ENCODE peak calls at places on chromosome 21, in seven cellular contexts. One of them, this sample, is unnamed.

GRCh38 chr21:45591619-45592207 is 49.5 kb upstream of the SLC19A1 start:
- DNase-seq in GM23248: no peak
- DNase-seq in HEK293T: no peak
- DNase-seq in T-helper 2 cell treated with Interferon-gamma antibody and Interleukin-4, amounts not matched to agents 5 μg/mL and 100 μg/mL, for 36 hours: no peak
- DNase-seq in stomach: no peak
- DNase-seq in ovary: no peak
- DNase-seq in stimulated activated CD4-positive, alpha-beta T cell treated with anti-CD3 and anti-CD28 coated beads, TNF-alpha, amount 100 ng/mL, for 4 hours: no peak
- DNase-seq in this sample: no peak

GRCh38 chr21:34938079-34938764 is 110.9 kb downstream of the RUNX1 start:
- DNase-seq in GM23248: peak; percentile 70
- DNase-seq in HEK293T: no peak
- DNase-seq in T-helper 2 cell treated with Interferon-gamma antibody and Interleukin-4, amounts not matched to agents 5 μg/mL and 100 μg/mL, for 36 hours: no peak
- DNase-seq in stomach: no peak
- DNase-seq in ovary: no peak
- DNase-seq in stimulated activated CD4-positive, alpha-beta T cell treated with anti-CD3 and anti-CD28 coated beads, TNF-alpha, amount 100 ng/mL, for 4 hours: no peak
- DNase-seq in this sample: no peak

GRCh38 chr21:25501448-25501847 is 105.8 kb downstream of the MRPL39 start:
- DNase-seq in GM23248: no peak
- DNase-seq in HEK293T: no peak
- DNase-seq in T-helper 2 cell treated with Interferon-gamma antibody and Interleukin-4, amounts not matched to agents 5 μg/mL and 100 μg/mL, for 36 hours: no peak
- DNase-seq in stomach: no peak
- DNase-seq in ovary: no peak
- DNase-seq in stimulated activated CD4-positive, alpha-beta T cell treated with anti-CD3 and anti-CD28 coated beads, TNF-alpha, amount 100 ng/mL, for 4 hours: no peak
- DNase-seq in this sample: no peak

GRCh38 chr21:46146856-46147255 is 8.5 kb downstream of the FTCD start:
- DNase-seq in GM23248: no peak
- DNase-seq in HEK293T: no peak
- DNase-seq in T-helper 2 cell treated with Interferon-gamma antibody and Interleukin-4, amounts not matched to agents 5 μg/mL and 100 μg/mL, for 36 hours: no peak
- DNase-seq in stomach: no peak
- DNase-seq in ovary: peak; percentile 13
- DNase-seq in stimulated activated CD4-positive, alpha-beta T cell treated with anti-CD3 and anti-CD28 coated beads, TNF-alpha, amount 100 ng/mL, for 4 hours: no peak
- DNase-seq in this sample: peak; percentile 3

GRCh38 chr21:46622226-46622625 is 13.2 kb upstream of the PRMT2 start:
- DNase-seq in GM23248: no peak
- DNase-seq in HEK293T: no peak
- DNase-seq in T-helper 2 cell treated with Interferon-gamma antibody and Interleukin-4, amounts not matched to agents 5 μg/mL and 100 μg/mL, for 36 hours: no peak
- DNase-seq in stomach: no peak
- DNase-seq in ovary: peak; percentile 53
- DNase-seq in stimulated activated CD4-positive, alpha-beta T cell treated with anti-CD3 and anti-CD28 coated beads, TNF-alpha, amount 100 ng/mL, for 4 hours: no peak
- DNase-seq in this sample: peak; percentile 77

GRCh38 chr21:38159355-38159754 is 97.4 kb upstream of the KCNJ15 start:
- DNase-seq in GM23248: peak; percentile 88
- DNase-seq in HEK293T: peak; percentile 65
- DNase-seq in T-helper 2 cell treated with Interferon-gamma antibody and Interleukin-4, amounts not matched to agents 5 μg/mL and 100 μg/mL, for 36 hours: peak; percentile 34
- DNase-seq in stomach: peak; percentile 70
- DNase-seq in ovary: peak; percentile 64
- DNase-seq in stimulated activated CD4-positive, alpha-beta T cell treated with anti-CD3 and anti-CD28 coated beads, TNF-alpha, amount 100 ng/mL, for 4 hours: no peak
- DNase-seq in this sample: peak; percentile 54

GRCh38 chr21:46226920-46227599 is 1.5 kb downstream of the LSS start:
- DNase-seq in GM23248: peak; percentile 59
- DNase-seq in HEK293T: no peak
- DNase-seq in T-helper 2 cell treated with Interferon-gamma antibody and Interleukin-4, amounts not matched to agents 5 μg/mL and 100 μg/mL, for 36 hours: peak; percentile 9
- DNase-seq in stomach: no peak
- DNase-seq in ovary: no peak
- DNase-seq in stimulated activated CD4-positive, alpha-beta T cell treated with anti-CD3 and anti-CD28 coated beads, TNF-alpha, amount 100 ng/mL, for 4 hours: no peak
- DNase-seq in this sample: no peak

GRCh38 chr21:29376556-29376955 is 77.8 kb downstream of the BACH1 start:
- DNase-seq in GM23248: peak; percentile 46
- DNase-seq in HEK293T: peak; percentile 57
- DNase-seq in T-helper 2 cell treated with Interferon-gamma antibody and Interleukin-4, amounts not matched to agents 5 μg/mL and 100 μg/mL, for 36 hours: peak; percentile 40
- DNase-seq in stomach: peak; percentile 33
- DNase-seq in ovary: peak; percentile 21
- DNase-seq in stimulated activated CD4-positive, alpha-beta T cell treated with anti-CD3 and anti-CD28 coated beads, TNF-alpha, amount 100 ng/mL, for 4 hours: peak; percentile 17
- DNase-seq in this sample: peak; percentile 79

GRCh38 chr21:43758132-43758619 is 17.9 kb downstream of the CSTB start:
- DNase-seq in GM23248: no peak
- DNase-seq in HEK293T: no peak
- DNase-seq in T-helper 2 cell treated with Interferon-gamma antibody and Interleukin-4, amounts not matched to agents 5 μg/mL and 100 μg/mL, for 36 hours: no peak
- DNase-seq in stomach: no peak
- DNase-seq in ovary: peak; percentile 68
- DNase-seq in stimulated activated CD4-positive, alpha-beta T cell treated with anti-CD3 and anti-CD28 coated beads, TNF-alpha, amount 100 ng/mL, for 4 hours: no peak
- DNase-seq in this sample: peak; percentile 44

GRCh38 chr21:42032968-42033367 is 22.8 kb upstream of the ZBTB21 start:
- DNase-seq in GM23248: no peak
- DNase-seq in HEK293T: no peak
- DNase-seq in T-helper 2 cell treated with Interferon-gamma antibody and Interleukin-4, amounts not matched to agents 5 μg/mL and 100 μg/mL, for 36 hours: no peak
- DNase-seq in stomach: no peak
- DNase-seq in ovary: no peak
- DNase-seq in stimulated activated CD4-positive, alpha-beta T cell treated with anti-CD3 and anti-CD28 coated beads, TNF-alpha, amount 100 ng/mL, for 4 hours: no peak
- DNase-seq in this sample: no peak

GRCh38 chr21:33254766-33255165 is 11.4 kb upstream of the IL10RB start:
- DNase-seq in GM23248: no peak
- DNase-seq in HEK293T: no peak
- DNase-seq in T-helper 2 cell treated with Interferon-gamma antibody and Interleukin-4, amounts not matched to agents 5 μg/mL and 100 μg/mL, for 36 hours: no peak
- DNase-seq in stomach: no peak
- DNase-seq in ovary: no peak
- DNase-seq in stimulated activated CD4-positive, alpha-beta T cell treated with anti-CD3 and anti-CD28 coated beads, TNF-alpha, amount 100 ng/mL, for 4 hours: no peak
- DNase-seq in this sample: no peak

GRCh38 chr21:17693801-17694200 is 81.1 kb upstream of the BTG3 start:
- DNase-seq in GM23248: no peak
- DNase-seq in HEK293T: no peak
- DNase-seq in T-helper 2 cell treated with Interferon-gamma antibody and Interleukin-4, amounts not matched to agents 5 μg/mL and 100 μg/mL, for 36 hours: peak; percentile 16
- DNase-seq in stomach: no peak
- DNase-seq in ovary: no peak
- DNase-seq in stimulated activated CD4-positive, alpha-beta T cell treated with anti-CD3 and anti-CD28 coated beads, TNF-alpha, amount 100 ng/mL, for 4 hours: no peak
- DNase-seq in this sample: peak; percentile 5

GRCh38 chr21:19853709-19854575 is 1144.3 kb upstream of the NCAM2 start:
- DNase-seq in GM23248: no peak
- DNase-seq in HEK293T: peak; percentile 10
- DNase-seq in T-helper 2 cell treated with Interferon-gamma antibody and Interleukin-4, amounts not matched to agents 5 μg/mL and 100 μg/mL, for 36 hours: no peak
- DNase-seq in stomach: no peak
- DNase-seq in ovary: no peak
- DNase-seq in stimulated activated CD4-positive, alpha-beta T cell treated with anti-CD3 and anti-CD28 coated beads, TNF-alpha, amount 100 ng/mL, for 4 hours: no peak
- DNase-seq in this sample: no peak

GRCh38 chr21:37079211-37079824 is 6.3 kb downstream of the TTC3 start:
- DNase-seq in GM23248: peak; percentile 24
- DNase-seq in HEK293T: no peak
- DNase-seq in T-helper 2 cell treated with Interferon-gamma antibody and Interleukin-4, amounts not matched to agents 5 μg/mL and 100 μg/mL, for 36 hours: no peak
- DNase-seq in stomach: no peak
- DNase-seq in ovary: no peak
- DNase-seq in stimulated activated CD4-positive, alpha-beta T cell treated with anti-CD3 and anti-CD28 coated beads, TNF-alpha, amount 100 ng/mL, for 4 hours: no peak
- DNase-seq in this sample: no peak

GRCh38 chr21:44987301-44987885 is 47.6 kb downstream of the SLX9 start:
- DNase-seq in GM23248: no peak
- DNase-seq in HEK293T: no peak
- DNase-seq in T-helper 2 cell treated with Interferon-gamma antibody and Interleukin-4, amounts not matched to agents 5 μg/mL and 100 μg/mL, for 36 hours: no peak
- DNase-seq in stomach: no peak
- DNase-seq in ovary: no peak
- DNase-seq in stimulated activated CD4-positive, alpha-beta T cell treated with anti-CD3 and anti-CD28 coated beads, TNF-alpha, amount 100 ng/mL, for 4 hours: no peak
- DNase-seq in this sample: peak; percentile 43

GRCh38 chr21:23162213-23162946 is 2164.2 kb downstream of the NCAM2 start:
- DNase-seq in GM23248: no peak
- DNase-seq in HEK293T: no peak
- DNase-seq in T-helper 2 cell treated with Interferon-gamma antibody and Interleukin-4, amounts not matched to agents 5 μg/mL and 100 μg/mL, for 36 hours: no peak
- DNase-seq in stomach: no peak
- DNase-seq in ovary: no peak
- DNase-seq in stimulated activated CD4-positive, alpha-beta T cell treated with anti-CD3 and anti-CD28 coated beads, TNF-alpha, amount 100 ng/mL, for 4 hours: no peak
- DNase-seq in this sample: no peak

This sample was measured in right cardiac atrium.